ENCODE peak calls at places on chromosomes 7 and 10, in ten cellular contexts. I, M, W, G, Z, H, J, V, O and X are unnamed samples. For H3K4me1, the result is how much of the 10 kb centered on the place peaks cover.

GRCh38 chr10:24552346-24553016 is 171.2 kb downstream of the ARHGAP21 start:
- DNase-seq in H (no peak), Z (peak), G (peak), V (peak), O (peak), I (no peak), W (no peak), J (no peak), M (no peak), X (peak)

GRCh38 chr7:51452694-51453093 is 136.1 kb upstream of the COBL start:
- DNase-seq in O (no peak), G (no peak), V (no peak), Z (no peak), H (no peak), I (no peak), J (no peak), M (no peak), W (no peak), X (no peak)

GRCh38 chr7:47794016-47794415 is 154.2 kb downstream of the PKD1L1 start:
- DNase-seq in J (no peak), M (no peak), V (no peak), O (no peak), H (no peak), I (no peak), Z (no peak), W (no peak), G (no peak), X (no peak)

GRCh38 chr7:101315336-101315735 is 6.3 kb downstream of the IFT22 start:
- DNase-seq in O (peak), J (no peak), V (peak), M (peak), W (no peak), G (no peak), H (no peak), Z (peak), I (no peak), X (peak)

GRCh38 chr7:117041007-117041406 is 87.7 kb downstream of the ST7 start:
- DNase-seq in J (no peak), V (no peak), H (no peak), I (no peak), O (no peak), M (no peak), G (no peak), Z (no peak), W (no peak), X (no peak)

GRCh38 chr7:105580022-105580740 is 1.1 kb downstream of the EFCAB10 start:
- DNase-seq in H (no peak), I (no peak), J (no peak), Z (no peak), W (no peak), V (peak), G (no peak), O (peak), M (no peak), X (no peak)

GRCh38 chr10:123788981-123789380 is 102.6 kb downstream of the CPXM2 start:
- DNase-seq in H (no peak), G (no peak), W (no peak), Z (no peak), M (no peak), O (no peak), I (no peak), V (no peak), J (no peak), X (no peak)

GRCh38 chr7:109003742-109004141 is 434.1 kb downstream of the DNAJB9 start:
- DNase-seq in O (no peak), J (no peak), Z (no peak), G (no peak), I (no peak), V (peak), W (no peak), H (no peak), M (no peak), X (no peak)

GRCh38 chr10:3406556-3406955 is 234.0 kb upstream of the PITRM1 start:
- DNase-seq in M (no peak), Z (no peak), W (no peak), I (no peak), G (no peak), H (no peak), V (no peak), J (no peak), O (no peak), X (no peak)

GRCh38 chr7:37947138-37947839 is 26.8 kb downstream of the EPDR1 start:
- DNase-seq in O (no peak), J (no peak), Z (no peak), I (no peak), H (no peak), M (no peak), G (no peak), V (no peak), W (no peak), X (no peak)
- H3K4me1 ChIP-seq in O (under half), J (under half), Z (under half), I (under half), H (under half), M (under half), G (under half), V (under half), W (under half), X (under half)

GRCh38 chr10:52316500-52316899 is 2.4 kb downstream of the DKK1 start:
- DNase-seq in I (no peak), O (no peak), G (no peak), J (no peak), H (no peak), Z (no peak), V (no peak), M (no peak), W (no peak), X (no peak)
- H3K4me3 ChIP-seq in I (no peak), O (peak), G (no peak), J (no peak), H (no peak), Z (no peak), V (peak), M (no peak), W (no peak), X (no peak)

GRCh38 chr10:95278061-95278988 is 12.5 kb downstream of the PDLIM1 start:
- DNase-seq in I (no peak), H (no peak), O (peak), G (peak), V (no peak), J (peak), W (no peak), M (no peak), Z (no peak), X (no peak)
- H3K4me1 ChIP-seq in I (under half), H (under half), O (half or more), G (half or more), V (under half), J (half or more), W (half or more), M (under half), Z (half or more), X (under half)

DNA sequence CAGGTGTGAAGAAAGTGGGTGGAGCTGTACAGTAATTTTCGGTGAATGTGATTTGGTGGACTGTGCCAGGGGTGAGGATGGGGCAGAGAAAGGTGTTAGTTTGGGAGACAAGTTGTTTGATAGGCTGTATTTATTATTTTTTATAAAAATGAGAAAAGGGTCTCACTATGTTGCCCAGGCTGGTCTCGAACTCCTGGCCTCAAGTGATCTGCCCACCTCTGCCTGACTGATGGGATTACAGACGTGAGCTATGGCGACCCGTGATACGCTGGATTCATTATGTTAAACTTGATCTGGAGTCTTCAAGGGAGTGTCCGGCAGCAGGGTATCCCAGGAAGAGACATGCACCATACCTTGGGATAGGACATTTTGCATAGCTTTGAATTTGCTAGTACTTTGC is 1.3 kb downstream of the KAT6B start:
- DNase-seq in J (no peak), G (no peak), O (no peak), Z (no peak), I (no peak), W (no peak), V (no peak), H (no peak), M (no peak), X (no peak)
- H3K4me3 ChIP-seq in J (peak), G (peak), O (peak), Z (no peak), I (peak), W (no peak), V (no peak), H (no peak), M (peak), X (no peak)

GRCh38 chr10:79390551-79391229 is 43.4 kb downstream of the PPIF start:
- DNase-seq in M (no peak), I (peak), G (no peak), O (no peak), Z (peak), J (peak), W (peak), H (peak), V (no peak), X (no peak)
- H3K4me1 ChIP-seq in M (under half), I (under half), G (under half), O (under half), Z (under half), J (under half), W (under half), H (under half), V (under half), X (under half)

DNA sequence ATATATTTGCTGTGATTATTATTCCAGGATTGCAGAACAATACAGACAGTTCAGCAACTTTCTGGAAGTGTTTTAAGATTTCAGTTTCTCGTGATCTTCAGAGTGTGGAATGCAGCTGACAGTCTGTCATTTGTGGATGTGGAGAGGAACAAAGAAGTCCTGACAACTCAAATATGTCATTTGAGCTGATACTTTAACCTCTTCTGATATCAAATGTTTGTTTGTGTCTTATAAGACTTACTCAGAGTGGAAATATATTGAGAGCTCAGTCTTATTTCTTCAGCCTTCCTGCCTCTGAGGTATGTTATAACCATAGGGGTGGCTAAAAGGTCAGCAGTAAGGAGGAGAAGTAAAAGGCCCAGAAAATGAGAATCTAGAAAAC is 96.4 kb downstream of the OSBPL3 start:
- DNase-seq in I (no peak), M (no peak), G (no peak), W (no peak), V (no peak), O (no peak), H (no peak), Z (no peak), J (no peak), X (no peak)
- H3K4me3 ChIP-seq in I (no peak), M (no peak), G (no peak), W (no peak), V (no peak), O (no peak), H (no peak), Z (no peak), J (no peak), X (no peak)